ENCODE peak calls at places on chromosomes 4 and X, in four cellular contexts. H is GM23338, O is PC-3, J is PC-9. Z is an unnamed sample.
A peak's percentile ranks its signal among the peaks of the same experiment; 100 is the strongest.

GRCh38 chr4:54231419-54232150 is 2.5 kb downstream of the PDGFRA start:
- DNase-seq in H (peak; percentile 60), O (no peak), J (no peak), Z (peak; percentile 58)

GRCh38 chr4:67684839-67685531 is 16.0 kb downstream of the UBA6 start:
- DNase-seq in H (no peak), O (peak; percentile 46), J (no peak), Z (no peak)

GRCh38 chrX:123550829-123551228 is 182.0 kb downstream of the THOC2 start:
- DNase-seq in H (no peak), O (no peak), J (no peak), Z (no peak)

GRCh38 chrX:103356023-103356798 is at the start of gene TCEAL9:
- DNase-seq in H (peak; percentile 60), O (peak; percentile 48), J (peak; percentile 40), Z (peak; percentile 65)

GRCh38 chr4:68077737-68078136 is 51.9 kb downstream of the TMPRSS11F start:
- DNase-seq in H (no peak), O (no peak), J (no peak), Z (no peak)

GRCh38 chrX:108261541-108262218 is 170.1 kb downstream of the ATG4A start:
- DNase-seq in H (no peak), O (peak; percentile 83), J (no peak), Z (no peak)

GRCh38 chrX:9851890-9852289 is 65.7 kb downstream of the SHROOM2 start:
- DNase-seq in H (no peak), O (no peak), J (no peak), Z (no peak)

GRCh38 chrX:53071604-53072417 is 10.4 kb upstream of the TSPYL2 start:
- DNase-seq in H (peak; percentile 77), O (peak; percentile 89), J (peak; percentile 64), Z (peak; percentile 81)

GRCh38 chr4:98794565-98795205 is 134.2 kb downstream of the EIF4E start:
- DNase-seq in H (peak; percentile 28), O (peak; percentile 51), J (peak; percentile 11), Z (no peak)

GRCh38 chr4:164368894-164369293 is 385.0 kb upstream of the SMIM31 start:
- DNase-seq in H (no peak), O (no peak), J (no peak), Z (no peak)

GRCh38 chrX:153689654-153690465 is 2.1 kb downstream of the SLC6A8 start:
- DNase-seq in H (no peak), O (peak; percentile 52), J (peak; percentile 18), Z (peak; percentile 34)

GRCh38 chrX:25084446-25084845 is 68.7 kb upstream of the ARX start:
- DNase-seq in H (no peak), O (no peak), J (no peak), Z (no peak)

GRCh38 chrX:131201986-131202385 is 87.1 kb downstream of the IGSF1 start:
- DNase-seq in H (no peak), O (no peak), J (no peak), Z (no peak)

GRCh38 chr4:6011686-6012085 is 6.5 kb downstream of the C4orf50 start:
- DNase-seq in H (no peak), O (no peak), J (peak; percentile 10), Z (no peak)

GRCh38 chrX:38649227-38649626 is 87.9 kb downstream of the TSPAN7 start:
- DNase-seq in H (no peak), O (no peak), J (no peak), Z (no peak)

GRCh38 chrX:132127748-132128147 is at the start of gene FRMD7:
- DNase-seq in H (no peak), O (no peak), J (no peak), Z (no peak)

GRCh38 chr4:74504212-74504611 is 59.3 kb downstream of the AREG start:
- DNase-seq in H (no peak), O (peak; percentile 45), J (no peak), Z (no peak)

GRCh38 chrX:136525738-136526606 is 6.0 kb upstream of the VGLL1 start:
- DNase-seq in H (no peak), O (peak; percentile 95), J (peak; percentile 80), Z (no peak)

GRCh38 chrX:142873214-142873613 is 152.5 kb upstream of the SPANXN4 start:
- DNase-seq in H (no peak), O (peak; percentile 61), J (no peak), Z (no peak)

GRCh38 chr4:87567191-87567590 is 38.0 kb upstream of the SPARCL1 start:
- DNase-seq in H (no peak), O (peak; percentile 48), J (no peak), Z (no peak)

GRCh38 chr4:161403781-161404180 is 760.0 kb downstream of the FSTL5 start:
- DNase-seq in H (no peak), O (no peak), J (no peak), Z (no peak)

GRCh38 chr4:188822698-188823097 is 683.5 kb downstream of the TRIML1 start:
- DNase-seq in H (peak; percentile 76), O (peak; percentile 4), J (no peak), Z (peak; percentile 62)

GRCh38 chr4:5955856-5956255 is 62.4 kb downstream of the C4orf50 start:
- DNase-seq in H (no peak), O (no peak), J (no peak), Z (no peak)

GRCh38 chrX:135114392-135114791 is 5.9 kb downstream of the ETDB start:
- DNase-seq in H (no peak), O (no peak), J (no peak), Z (no peak)

GRCh38 chr4:82469776-82470345 is 39.5 kb downstream of the ENOPH1 start:
- DNase-seq in H (no peak), O (no peak), J (no peak), Z (no peak)

GRCh38 chr4:110412354-110412753 is 63.6 kb upstream of the ENPEP start:
- DNase-seq in H (no peak), O (no peak), J (no peak), Z (no peak)

GRCh38 chr4:144316869-144317268 is 176.4 kb upstream of the GYPA start:
- DNase-seq in H (no peak), O (no peak), J (no peak), Z (no peak)

GRCh38 chr4:160537681-160538080 is 1434.8 kb downstream of the RAPGEF2 start:
- DNase-seq in H (no peak), O (peak; percentile 61), J (no peak), Z (no peak)

GRCh38 chrX:118595501-118596042 is 100.0 kb downstream of the DOCK11 start:
- DNase-seq in H (no peak), O (no peak), J (no peak), Z (no peak)

GRCh38 chr4:183175631-183176232 is 76.7 kb downstream of the WWC2 start:
- DNase-seq in H (no peak), O (peak; percentile 69), J (no peak), Z (no peak)

GRCh38 chr4:6576512-6576911 is 1.5 kb downstream of the MAN2B2 start:
- DNase-seq in H (no peak), O (peak; percentile 74), J (peak; percentile 87), Z (no peak)

GRCh38 chrX:70026112-70026850 is 23.5 kb downstream of the AWAT2 start:
- DNase-seq in H (no peak), O (no peak), J (no peak), Z (no peak)

GRCh38 chrX:3811331-3812311 is 98.2 kb upstream of the PRKX start:
- DNase-seq in H (peak; percentile 36), O (no peak), J (no peak), Z (peak; percentile 34)

GRCh38 chr4:183887351-183887750 is 17.8 kb upstream of the STOX2 start:
- DNase-seq in H (no peak), O (no peak), J (no peak), Z (peak; percentile 62)

GRCh38 chr4:53196872-53197759 is 168.7 kb downstream of the SCFD2 start:
- DNase-seq in H (peak; percentile 85), O (peak; percentile 89), J (no peak), Z (peak; percentile 75)

GRCh38 chr4:87961993-87962791 is 13.3 kb upstream of the SPP1 start:
- DNase-seq in H (no peak), O (peak; percentile 37), J (peak; percentile 35), Z (no peak)

GRCh38 chr4:141246243-141246642 is 25.5 kb downstream of the ZNF330 start:
- DNase-seq in H (no peak), O (no peak), J (no peak), Z (no peak)

DNA sequence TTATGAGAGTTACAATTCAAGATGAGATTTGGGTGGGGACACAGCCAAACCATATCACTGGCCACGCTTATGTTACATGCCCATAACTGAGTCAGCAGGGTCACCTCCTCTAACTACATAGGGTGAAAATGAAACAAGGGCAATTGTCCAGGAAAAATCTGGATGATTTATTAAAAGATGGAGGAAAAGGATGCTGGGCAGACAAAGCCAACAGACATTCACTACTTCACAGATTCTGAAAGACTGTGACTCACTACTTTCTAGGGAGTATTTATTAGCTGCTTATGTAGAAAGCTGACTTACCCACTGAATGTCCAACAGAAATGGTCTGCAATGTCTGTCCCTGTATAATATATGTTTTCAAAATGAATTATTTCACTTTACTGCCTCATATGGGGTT is 72.4 kb downstream of the APBB2 start:
- DNase-seq in H (no peak), O (peak; percentile 29), J (no peak), Z (no peak)
- H3F3A ChIP-seq in H (no peaks in the 10 kb centered on the region), O (no peaks in the 10 kb centered on the region), J (no peaks in the 10 kb centered on the region), Z (peaks cover 28% of the 10 kb centered on the region)

GRCh38 chr4:1246111-1246881 is 2.6 kb downstream of the CTBP1 start:
- DNase-seq in H (no peak), O (peak; percentile 42), J (peak; percentile 70), Z (no peak)
- H3K4me1 ChIP-seq in H (peaks cover 12% of the 10 kb centered on the region), O (peaks cover 22% of the 10 kb centered on the region), J (peaks cover 24% of the 10 kb centered on the region), Z (peaks cover 10% of the 10 kb centered on the region)

GRCh38 chr4:168409089-168409801 is 71.0 kb downstream of the DDX60L start:
- DNase-seq in H (no peak), O (peak; percentile 68), J (no peak), Z (no peak)
- H2AFZ ChIP-seq in H (no peak overlapping the region), O (no peak overlapping the region), J (no peak overlapping the region), Z (no peak overlapping the region)

GRCh38 chr4:112284662-112285411 is 867 bp downstream of the TIFA start:
- DNase-seq in H (no peak), O (peak; percentile 31), J (peak; percentile 16), Z (no peak)

GRCh38 chr4:112282860-112283667 is 2.6 kb downstream of the TIFA start:
- DNase-seq in H (no peak), O (no peak), J (no peak), Z (no peak)

GRCh38 chr4:112280657-112281056 is 5.0 kb downstream of the TIFA start:
- DNase-seq in H (no peak), O (no peak), J (no peak), Z (no peak)

GRCh38 chr4:112287258-112287873 is 1.7 kb upstream of the TIFA start:
- DNase-seq in H (no peak), O (no peak), J (no peak), Z (no peak)

GRCh38 chr4:112284166-112284565 is 1.5 kb downstream of the TIFA start:
- DNase-seq in H (no peak), O (peak; percentile 2), J (no peak), Z (no peak)
- H3F3A ChIP-seq in H (no peaks in the 10 kb centered on the region), O (no peaks in the 10 kb centered on the region), J (peaks cover 10% of the 10 kb centered on the region), Z (peaks cover 17% of the 10 kb centered on the region)

GRCh38 chrX:130080791-130081367 is 29.4 kb downstream of the ELF4 start:
- DNase-seq in H (no peak), O (no peak), J (no peak), Z (no peak)
- H3K4me1 ChIP-seq in H (peaks cover 3% of the 10 kb centered on the region), O (no peaks in the 10 kb centered on the region), J (peaks cover 4% of the 10 kb centered on the region), Z (no peaks in the 10 kb centered on the region)

DNA sequence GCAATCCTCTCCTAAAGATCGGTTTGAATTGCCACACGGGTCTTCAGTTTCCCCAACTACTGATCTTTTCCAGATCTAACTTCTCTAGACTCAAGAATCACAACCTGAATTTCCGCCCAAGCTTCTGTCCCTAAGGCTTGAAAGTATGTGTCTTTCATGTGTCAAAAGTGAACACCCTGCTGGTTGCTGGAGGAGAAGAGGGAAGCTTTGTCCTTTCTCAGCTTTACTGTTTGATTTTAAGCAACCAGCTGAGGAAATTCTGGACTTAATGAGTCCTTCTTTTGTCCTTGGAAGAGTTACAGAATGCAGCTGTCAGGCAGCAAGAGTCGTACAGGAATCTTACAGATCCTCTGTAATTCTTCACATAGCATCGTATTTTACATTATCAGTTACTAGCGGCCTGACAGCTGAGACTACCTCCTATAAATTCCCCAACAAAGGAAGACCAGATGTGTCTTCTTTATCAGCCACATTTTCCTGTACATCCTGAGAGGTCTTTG is 93.7 kb downstream of the INPP4B start:
- DNase-seq in H (no peak), O (no peak), J (no peak), Z (peak; percentile 53)
- H2AFZ ChIP-seq in H (peak overlapping the region; percentile 36), O (no peak overlapping the region), J (no peak overlapping the region), Z (peak overlapping the region; percentile 53)

Z was measured in neural progenitor cell.